ENCODE peak calls at places on chromosomes 3 and 15, in six cellular contexts. G is NB4, T is heart right ventricle, X is PC-9, Y is right atrium auricular region, S is spleen. K is an unnamed sample.

GRCh38 chr3:122681294-122682015 is 816 bp downstream of the PARP14 start:
- DNase-seq in G (no peak), T (no peak), X (no peak), Y (no peak), S (peak), K (no peak)

GRCh38 chr15:42457445-42458442 is 33.2 kb downstream of the ZNF106 start:
- DNase-seq in G (no peak), T (peak), X (no peak), Y (peak), S (no peak), K (peak)

GRCh38 chr3:70990190-70990589 is 593.3 kb downstream of the FOXP1 start:
- DNase-seq in G (no peak), T (no peak), X (no peak), Y (no peak), S (no peak), K (no peak)

GRCh38 chr15:58473720-58474119 is 41.9 kb downstream of the LIPC start:
- DNase-seq in G (peak), T (no peak), X (peak), Y (no peak), S (no peak), K (peak)

GRCh38 chr3:42996633-42997075 is 17.5 kb downstream of the GASK1A start:
- DNase-seq in G (no peak), T (no peak), X (no peak), Y (no peak), S (no peak), K (no peak)

GRCh38 chr3:191280111-191280510 is 49.1 kb upstream of the CCDC50 start:
- DNase-seq in G (no peak), T (no peak), X (no peak), Y (no peak), S (no peak), K (no peak)

GRCh38 chr15:65937046-65937445 is 67.8 kb downstream of the RAB11A start:
- DNase-seq in G (no peak), T (peak), X (no peak), Y (no peak), S (no peak), K (no peak)

GRCh38 chr3:197428117-197428761 is 127.5 kb downstream of the BDH1 start:
- DNase-seq in G (peak), T (peak), X (no peak), Y (peak), S (no peak), K (peak)

GRCh38 chr3:47851888-47852603 is 49.1 kb downstream of the DHX30 start:
- DNase-seq in G (no peak), T (no peak), X (no peak), Y (no peak), S (peak), K (no peak)

GRCh38 chr3:34351857-34352545 is 553.6 kb downstream of the PDCD6IP start:
- DNase-seq in G (no peak), T (no peak), X (no peak), Y (no peak), S (no peak), K (no peak)

GRCh38 chr3:48635222-48636021 is at the start of gene SLC26A6:
- DNase-seq in G (peak), T (peak), X (peak), Y (peak), S (peak), K (peak)

GRCh38 chr3:131731709-131732108 is 228.9 kb upstream of the MRPL3 start:
- DNase-seq in G (no peak), T (no peak), X (no peak), Y (no peak), S (no peak), K (peak)

GRCh38 chr15:51191072-51191665 is 96.5 kb upstream of the TNFAIP8L3 start:
- DNase-seq in G (no peak), T (no peak), X (no peak), Y (no peak), S (no peak), K (no peak)

GRCh38 chr15:71055461-71055860 is 59.8 kb upstream of the THSD4 start:
- DNase-seq in G (peak), T (no peak), X (no peak), Y (no peak), S (no peak), K (no peak)

GRCh38 chr3:124886168-124887051 is 755 bp downstream of the ITGB5 start:
- DNase-seq in G (no peak), T (peak), X (peak), Y (no peak), S (peak), K (peak)

GRCh38 chr3:102181202-102181920 is 253.5 kb upstream of the ZPLD1 start:
- DNase-seq in G (no peak), T (no peak), X (peak), Y (no peak), S (no peak), K (no peak)

GRCh38 chr15:42735382-42736165 is 1.4 kb downstream of the CDAN1 start:
- DNase-seq in G (no peak), T (no peak), X (no peak), Y (no peak), S (no peak), K (no peak)

GRCh38 chr3:161314836-161315391 is 56.4 kb downstream of the SPTSSB start:
- DNase-seq in G (no peak), T (no peak), X (peak), Y (no peak), S (no peak), K (peak)

GRCh38 chr3:134201201-134202130 is 49.2 kb downstream of the RYK start:
- DNase-seq in G (no peak), T (no peak), X (peak), Y (no peak), S (no peak), K (no peak)

GRCh38 chr15:39145146-39145545 is 435.7 kb upstream of the THBS1 start:
- DNase-seq in G (no peak), T (no peak), X (no peak), Y (no peak), S (no peak), K (no peak)

GRCh38 chr3:64936570-64936969 is 248.8 kb upstream of the ADAMTS9 start:
- DNase-seq in G (no peak), T (no peak), X (no peak), Y (no peak), S (no peak), K (no peak)

GRCh38 chr3:58351920-58352319 is 19.2 kb downstream of the PXK start:
- DNase-seq in G (peak), T (no peak), X (no peak), Y (peak), S (no peak), K (peak)

GRCh38 chr3:143306419-143306818 is 186.8 kb downstream of the CHST2 start:
- DNase-seq in G (no peak), T (no peak), X (no peak), Y (no peak), S (no peak), K (no peak)

GRCh38 chr3:127226946-127227842 is 34.3 kb downstream of the PRR23E start:
- DNase-seq in G (peak), T (no peak), X (no peak), Y (no peak), S (no peak), K (no peak)

GRCh38 chr3:142210608-142211007 is 14.8 kb downstream of the GK5 start:
- DNase-seq in G (no peak), T (no peak), X (no peak), Y (no peak), S (no peak), K (no peak)

GRCh38 chr3:135887220-135887619 is 78.3 kb upstream of the PPP2R3A start:
- DNase-seq in G (no peak), T (no peak), X (peak), Y (no peak), S (no peak), K (no peak)

GRCh38 chr3:56295161-56295560 is 173.1 kb downstream of the ERC2 start:
- DNase-seq in G (no peak), T (no peak), X (no peak), Y (no peak), S (no peak), K (no peak)

GRCh38 chr3:54304867-54305266 is 182.5 kb downstream of the CACNA2D3 start:
- DNase-seq in G (no peak), T (no peak), X (no peak), Y (no peak), S (no peak), K (no peak)

GRCh38 chr3:110123929-110124328 is 786.6 kb upstream of the DPPA4 start:
- DNase-seq in G (no peak), T (no peak), X (no peak), Y (no peak), S (no peak), K (no peak)

GRCh38 chr3:15638891-15639262 is 37.3 kb downstream of the BTD start:
- DNase-seq in G (no peak), T (no peak), X (no peak), Y (no peak), S (no peak), K (peak)

GRCh38 chr15:52678036-52678467 is 1.1 kb downstream of the ATOSA start:
- DNase-seq in G (peak), T (peak), X (peak), Y (peak), S (peak), K (peak)
- TF ChIP-seq CTCF in G (peak), T (no peak), X (no peak), Y (no peak), S (no peak), K (no peak)

GRCh38 chr3:179451335-179452165 is at the start of gene GNB4:
- DNase-seq in G (peak), T (peak), X (peak), Y (peak), S (peak), K (peak)

GRCh38 chr3:179450901-179451334 is 352 bp downstream of the GNB4 start:
- DNase-seq in G (peak), T (peak), X (no peak), Y (no peak), S (no peak), K (no peak)

GRCh38 chr3:179452872-179453271 is 1.6 kb upstream of the GNB4 start:
- DNase-seq in G (no peak), T (no peak), X (no peak), Y (no peak), S (no peak), K (no peak)

GRCh38 chr3:179453967-179454366 is 2.7 kb upstream of the GNB4 start:
- DNase-seq in G (no peak), T (no peak), X (no peak), Y (no peak), S (no peak), K (no peak)

GRCh38 chr3:179452166-179452544 is 885 bp upstream of the GNB4 start:
- DNase-seq in G (no peak), T (peak), X (no peak), Y (no peak), S (no peak), K (no peak)
- H3K4me3 ChIP-seq in G (peak), T (no peak), X (peak), Y (peak), S (peak), K (no peak)

DNA sequence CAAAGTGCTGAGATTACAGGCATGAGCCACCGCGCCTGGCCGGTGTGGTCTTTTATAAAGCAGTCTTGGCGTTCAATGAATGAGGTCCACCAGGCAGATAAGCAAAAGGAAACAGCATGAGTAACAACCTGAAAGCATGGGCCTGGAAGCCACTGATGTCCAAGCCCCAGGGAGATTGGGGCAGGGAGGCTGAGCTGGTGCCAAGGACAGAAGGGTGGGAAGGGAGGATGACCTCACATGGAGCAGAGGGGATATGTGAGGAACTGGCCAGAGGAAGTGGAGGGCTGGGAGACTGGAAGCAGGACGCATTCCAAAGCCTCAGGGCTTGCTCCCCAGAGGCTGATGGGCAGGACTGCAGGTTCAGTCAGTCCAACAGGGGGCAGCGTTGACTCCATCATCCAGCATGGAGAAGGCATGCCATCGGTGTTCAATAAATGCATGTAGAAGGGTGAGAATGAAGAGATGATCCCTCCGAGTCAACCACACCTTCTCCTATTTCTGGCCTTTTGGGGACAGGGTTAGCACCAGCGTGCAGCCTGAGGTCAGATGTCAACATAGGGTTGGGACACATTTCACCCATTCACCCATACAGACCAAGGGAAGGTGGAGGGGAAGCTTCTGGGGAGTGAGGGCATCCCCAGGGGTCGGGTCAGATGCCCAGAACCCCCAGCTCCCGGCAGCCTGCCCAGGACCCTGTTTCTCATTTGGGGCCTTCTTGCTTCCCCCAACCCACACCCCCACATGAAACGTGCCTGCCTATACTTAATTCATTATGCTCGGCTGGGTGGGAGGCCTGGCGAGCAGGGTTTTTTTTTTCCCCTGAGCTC is 14.8 kb downstream of the MYL3 start:
- DNase-seq in G (peak), T (no peak), X (no peak), Y (peak), S (peak), K (peak)
- TF ChIP-seq CTCF in G (peak), T (peak), X (peak), Y (no peak), S (no peak), K (peak)

DNA sequence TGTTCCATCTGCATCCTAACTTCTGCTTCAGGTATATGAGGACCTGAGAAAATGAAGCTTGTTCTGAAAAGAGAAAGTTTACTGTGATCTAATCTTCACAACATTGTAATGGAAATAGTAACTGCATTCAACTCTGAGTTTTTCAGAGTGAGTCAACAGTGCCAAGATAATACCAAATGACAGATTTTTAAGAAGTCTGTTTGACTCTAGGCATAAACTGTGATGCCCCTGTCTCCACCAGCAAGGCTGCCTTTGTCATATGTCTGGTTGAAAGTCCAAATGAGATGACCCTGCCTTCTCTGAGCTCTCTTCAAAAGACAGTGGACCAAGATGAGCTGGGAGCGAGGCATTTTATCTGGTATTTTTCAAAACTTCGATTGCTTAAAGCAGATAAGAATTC is 44.8 kb upstream of the B3GNT5 start:
- DNase-seq in G (no peak), T (no peak), X (peak), Y (no peak), S (no peak), K (no peak)
- H3K4me3 ChIP-seq in G (no peak), T (no peak), X (no peak), Y (no peak), S (no peak), K (no peak)